ENCODE peak calls at places on chromosome X, in ten cellular contexts. I, N, Q, D, Z, C, X, L, F and U are unnamed samples.

GRCh38 chrX:153897899-153898298 is 6.6 kb upstream of the AVPR2 start:
- DNase-seq in F (no peak), C (no peak), L (no peak), I (no peak), N (no peak), Q (no peak), Z (no peak), X (no peak), D (no peak), U (no peak)

GRCh38 chrX:24266996-24267395 is 46.9 kb downstream of the SUPT20HL2 start:
- DNase-seq in Q (no peak), L (no peak), I (no peak), N (peak), D (peak), C (no peak), X (no peak), F (no peak), Z (no peak), U (no peak)

GRCh38 chrX:21800344-21800770 is 39.1 kb upstream of the MBTPS2 start:
- DNase-seq in C (no peak), F (no peak), L (no peak), I (no peak), Z (peak), N (peak), Q (no peak), X (no peak), D (peak), U (no peak)

GRCh38 chrX:10190367-10190766 is 33.6 kb downstream of the CLCN4 start:
- DNase-seq in C (peak), D (peak), Z (peak), L (peak), I (no peak), N (peak), F (no peak), X (peak), Q (no peak), U (peak)

GRCh38 chrX:24876782-24877315 is 138.9 kb downstream of the ARX start:
- DNase-seq in C (no peak), Q (no peak), X (no peak), D (no peak), F (no peak), Z (no peak), N (no peak), I (no peak), L (no peak), U (no peak)

GRCh38 chrX:41275661-41276609 is 58.0 kb upstream of the DDX3X start:
- DNase-seq in C (peak), L (peak), Q (peak), F (peak), X (peak), N (peak), D (peak), Z (peak), I (no peak), U (peak)

GRCh38 chrX:149718757-149719156 is 6.9 kb downstream of the MAGEA11 start:
- DNase-seq in L (no peak), N (no peak), Z (no peak), D (no peak), C (no peak), I (no peak), F (no peak), Q (no peak), X (no peak), U (no peak)

GRCh38 chrX:17923546-17923945 is 62.4 kb upstream of the RAI2 start:
- DNase-seq in D (no peak), N (no peak), Q (no peak), C (no peak), I (no peak), Z (no peak), F (no peak), L (no peak), X (no peak), U (no peak)

GRCh38 chrX:989959-990510 is 222.4 kb downstream of the CRLF2 start:
- DNase-seq in X (peak), C (peak), I (peak), F (no peak), Q (peak), D (peak), N (peak), L (peak), Z (peak), U (peak)

GRCh38 chrX:40539214-40540142 is 41.3 kb upstream of the ATP6AP2 start:
- DNase-seq in C (peak), Z (peak), N (peak), D (peak), Q (peak), L (peak), X (peak), I (peak), F (peak), U (peak)

GRCh38 chrX:50799531-50799961 is 14.4 kb downstream of the SHROOM4 start:
- DNase-seq in F (no peak), Z (peak), D (peak), I (no peak), L (no peak), X (no peak), Q (no peak), N (peak), C (peak), U (no peak)

GRCh38 chrX:83771664-83772063 is 89.3 kb upstream of the CYLC1 start:
- DNase-seq in Z (no peak), I (no peak), D (no peak), F (peak), X (no peak), L (no peak), C (no peak), N (no peak), Q (no peak), U (no peak)

DNA sequence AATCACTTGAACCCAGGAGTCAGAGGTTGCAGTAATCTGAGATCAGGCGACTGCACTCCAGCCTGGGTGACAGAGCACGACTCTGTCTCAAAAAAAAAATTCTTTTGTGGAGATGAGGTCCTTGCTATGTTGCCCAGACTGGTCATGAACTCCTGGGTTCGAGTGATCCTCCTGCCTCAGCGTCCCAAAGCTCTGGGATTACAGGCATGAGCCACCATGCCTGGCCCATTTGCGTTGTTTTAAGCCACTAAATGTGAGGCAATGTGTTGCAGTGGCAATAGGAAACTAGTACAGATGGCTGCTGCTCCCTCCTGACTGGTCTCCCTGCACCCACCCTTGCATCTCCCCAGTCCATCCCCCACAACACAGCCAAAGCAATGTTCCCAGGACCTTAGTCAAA is 40.0 kb upstream of the APLN start:
- DNase-seq in I (no peak), F (no peak), C (no peak), Z (no peak), N (no peak), L (no peak), D (no peak), Q (no peak), X (no peak), U (no peak)
- TF ChIP-seq CTCF in I (no peak), F (no peak), C (no peak), Z (no peak), N (no peak), L (no peak), D (no peak), Q (no peak), X (no peak), U (no peak)

DNA sequence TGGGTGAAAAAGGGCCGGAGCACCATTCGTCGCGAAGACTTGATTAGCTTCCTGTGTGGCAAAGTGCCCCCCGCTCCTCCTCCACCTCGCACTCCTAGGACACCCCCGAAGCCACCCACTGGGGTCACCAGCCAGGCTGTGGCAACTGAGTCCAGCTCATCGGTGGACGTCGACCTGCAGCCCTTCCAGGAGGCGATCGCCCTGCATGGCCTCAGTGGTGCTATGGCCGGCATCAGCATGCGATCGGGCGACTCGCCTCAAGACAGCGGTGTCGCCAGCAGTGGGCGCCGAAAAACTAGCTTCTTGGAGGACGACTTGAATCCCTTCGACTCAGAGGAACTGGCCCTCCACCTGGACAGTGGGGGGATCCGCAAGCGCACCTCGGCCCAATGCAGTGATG is 126.8 kb upstream of the CXorf66 start:
- DNase-seq in L (no peak), Z (no peak), I (no peak), Q (no peak), N (no peak), F (no peak), D (no peak), X (no peak), C (no peak), U (no peak)
- TF ChIP-seq CTCF in L (no peak), Z (no peak), I (no peak), Q (no peak), N (no peak), F (no peak), D (no peak), X (no peak), C (no peak), U (no peak)

GRCh38 chrX:101262590-101262989 is 28.5 kb downstream of the TAF7L start:
- DNase-seq in X (no peak), F (no peak), D (no peak), I (no peak), L (no peak), C (no peak), N (no peak), Q (no peak), Z (no peak), U (no peak)

GRCh38 chrX:101257448-101258259 is 33.5 kb downstream of the TAF7L start:
- DNase-seq in N (peak), Z (peak), L (no peak), I (no peak), X (no peak), C (no peak), Q (no peak), D (peak), F (no peak), U (no peak)

GRCh38 chrX:101258260-101258581 is 32.9 kb downstream of the TAF7L start:
- DNase-seq in Z (no peak), F (no peak), X (no peak), D (no peak), L (no peak), N (no peak), C (no peak), I (no peak), Q (no peak), U (no peak)

GRCh38 chrX:101263766-101264165 is 27.4 kb downstream of the TAF7L start:
- DNase-seq in N (no peak), C (no peak), Z (peak), D (no peak), Q (no peak), I (no peak), F (no peak), L (no peak), X (no peak), U (no peak)

DNA sequence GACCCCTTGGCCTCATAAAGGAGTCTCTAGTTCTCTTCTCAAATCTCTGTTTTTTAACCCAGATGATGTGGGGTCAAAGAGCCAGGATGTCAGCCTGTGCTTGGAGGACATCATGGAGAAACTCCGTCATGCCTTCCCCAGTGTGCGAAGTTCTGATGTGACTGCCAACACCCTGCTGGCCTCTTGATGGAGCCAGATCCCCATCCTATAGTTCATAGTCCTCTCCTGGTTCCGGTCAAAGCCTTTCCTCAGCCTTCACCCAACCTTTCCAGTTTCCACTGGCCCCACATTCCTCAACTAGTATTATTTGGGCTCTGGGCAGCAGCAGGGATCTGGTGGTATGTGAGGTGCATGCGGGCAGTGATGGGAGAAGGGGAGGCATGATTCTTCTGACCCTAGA is 30.7 kb downstream of the TAF7L start:
- DNase-seq in F (peak), X (no peak), C (no peak), N (no peak), D (peak), Q (no peak), Z (peak), I (no peak), L (no peak), U (no peak)
- TF ChIP-seq CTCF in F (no peak), X (no peak), C (peak), N (no peak), D (peak), Q (no peak), Z (peak), I (no peak), L (no peak), U (peak)

GRCh38 chrX:11672213-11672612 is 6.5 kb upstream of the ARHGAP6 start:
- DNase-seq in L (no peak), I (no peak), F (no peak), N (no peak), X (no peak), C (no peak), Q (no peak), D (no peak), Z (no peak), U (no peak)

GRCh38 chrX:11683057-11683456 is 17.3 kb upstream of the ARHGAP6 start:
- DNase-seq in L (no peak), F (no peak), X (no peak), D (no peak), Z (no peak), Q (no peak), I (no peak), C (no peak), N (no peak), U (no peak)

DNA sequence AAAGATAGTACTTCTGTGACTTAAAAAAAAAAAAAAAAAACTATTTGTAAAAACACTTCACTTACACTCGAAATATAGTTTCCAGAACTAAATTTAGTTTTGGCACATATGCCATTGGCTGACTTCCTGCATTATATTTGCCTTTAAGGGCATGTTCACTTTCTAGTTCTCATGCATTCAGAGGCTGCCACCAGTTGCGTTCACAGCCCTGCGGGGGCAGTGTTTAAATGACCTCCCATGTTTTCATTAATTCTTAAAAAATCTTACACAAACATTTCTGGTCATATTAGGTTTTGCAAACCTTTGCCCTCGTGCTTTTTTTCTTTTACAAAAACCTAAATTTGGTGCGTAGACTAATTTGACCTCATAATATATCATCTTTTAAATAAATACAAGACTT is 12.5 kb upstream of the ARHGAP6 start:
- DNase-seq in Q (no peak), L (no peak), I (no peak), Z (peak), D (no peak), F (peak), N (no peak), X (no peak), C (no peak), U (no peak)
- TF ChIP-seq CTCF in Q (peak), L (peak), I (no peak), Z (peak), D (peak), F (no peak), N (peak), X (no peak), C (no peak), U (peak)

DNA sequence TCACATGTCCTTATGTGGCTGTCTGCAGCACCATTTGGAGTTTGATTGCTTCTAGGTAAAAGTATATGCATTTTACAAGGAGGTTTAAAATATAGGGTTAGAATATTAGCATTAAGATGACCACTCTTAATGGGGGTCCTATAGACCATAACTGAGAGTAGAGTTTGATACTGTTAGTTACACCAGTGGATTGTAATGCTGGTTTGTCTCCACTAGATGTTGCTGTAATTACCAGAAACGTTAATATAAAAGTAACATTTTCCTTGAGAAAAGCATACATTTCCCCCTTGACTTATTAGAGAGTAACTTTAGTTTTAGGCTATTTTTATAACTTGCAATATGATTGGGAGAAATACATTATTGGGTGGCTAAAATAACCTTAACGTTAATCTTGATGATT is 93.0 kb downstream of the ZXDA start:
- DNase-seq in Z (peak), N (no peak), F (no peak), L (no peak), Q (no peak), X (no peak), D (peak), C (no peak), I (no peak), U (no peak)
- TF ChIP-seq CTCF in Z (peak), N (peak), F (no peak), L (peak), Q (peak), X (peak), D (peak), C (peak), I (peak), U (peak)

GRCh38 chrX:37905436-37906147 is 58.2 kb upstream of the DYNLT3 start:
- DNase-seq in C (no peak), F (peak), L (peak), N (peak), X (no peak), I (no peak), Q (no peak), Z (peak), D (no peak), U (no peak)
- TF ChIP-seq CTCF in C (no peak), F (no peak), L (no peak), N (peak), X (peak), I (no peak), Q (no peak), Z (peak), D (peak), U (peak)

DNA sequence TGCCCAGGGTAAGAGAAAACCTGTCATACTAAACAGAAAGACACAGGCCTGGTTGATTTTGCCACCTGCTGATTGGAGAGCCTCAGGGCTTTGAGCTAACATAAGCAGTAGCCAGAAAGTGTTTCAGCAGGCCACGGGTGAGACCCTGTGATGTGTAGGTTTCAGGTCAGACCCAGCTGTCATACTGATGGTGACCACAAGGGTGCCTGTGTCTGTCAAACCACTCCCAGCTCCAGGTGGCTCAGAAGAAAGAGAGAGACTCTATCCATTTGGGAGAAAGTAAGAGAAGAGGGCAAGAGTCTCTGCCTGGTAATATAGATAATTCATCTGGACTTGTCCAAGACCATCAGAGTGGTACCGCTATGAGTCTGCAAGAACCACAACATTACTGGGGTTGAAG is 72.8 kb upstream of the NLRP2B start:
- DNase-seq in F (no peak), D (no peak), L (no peak), C (no peak), Q (no peak), N (no peak), X (no peak), Z (no peak), I (no peak), U (no peak)
- TF ChIP-seq CTCF in F (no peak), D (no peak), L (no peak), C (no peak), Q (no peak), N (no peak), X (no peak), Z (no peak), I (no peak), U (no peak)

GRCh38 chrX:131778269-131779218 is 234.7 kb downstream of the OR13H1 start:
- DNase-seq in X (no peak), D (no peak), C (peak), N (peak), I (no peak), Z (no peak), F (no peak), Q (peak), L (no peak), U (peak)
- TF ChIP-seq CTCF in X (no peak), D (no peak), C (no peak), N (peak), I (no peak), Z (no peak), F (no peak), Q (peak), L (no peak), U (peak)

GRCh38 chrX:77160301-77160700 is 286.9 kb upstream of the FGF16 start:
- DNase-seq in Q (peak), Z (no peak), L (no peak), I (no peak), X (no peak), N (no peak), F (peak), C (no peak), D (peak), U (no peak)
- TF ChIP-seq CTCF in Q (peak), Z (no peak), L (peak), I (no peak), X (peak), N (peak), F (peak), C (no peak), D (peak), U (peak)

GRCh38 chrX:48702032-48702431 is 5.5 kb downstream of the SUV39H1 start:
- DNase-seq in Z (no peak), C (no peak), F (no peak), X (no peak), D (no peak), I (no peak), Q (no peak), L (no peak), N (no peak), U (no peak)

GRCh38 chrX:48703228-48703627 is 6.7 kb downstream of the SUV39H1 start:
- DNase-seq in Q (no peak), D (no peak), C (no peak), X (no peak), Z (no peak), F (no peak), L (no peak), I (no peak), N (no peak), U (no peak)

GRCh38 chrX:48702716-48703115 is 6.2 kb downstream of the SUV39H1 start:
- DNase-seq in C (no peak), D (no peak), Q (no peak), N (no peak), F (no peak), Z (no peak), X (no peak), I (no peak), L (no peak), U (no peak)

GRCh38 chrX:48705876-48706275 is 9.3 kb downstream of the SUV39H1 start:
- DNase-seq in N (no peak), X (no peak), C (no peak), F (no peak), Q (no peak), L (no peak), D (no peak), Z (no peak), I (no peak), U (no peak)

GRCh38 chrX:48703642-48704481 is 7.3 kb downstream of the SUV39H1 start:
- DNase-seq in X (no peak), F (no peak), Q (no peak), Z (peak), C (no peak), L (no peak), D (peak), N (peak), I (no peak), U (no peak)
- TF ChIP-seq CTCF in X (no peak), F (no peak), Q (no peak), Z (no peak), C (no peak), L (no peak), D (no peak), N (no peak), I (no peak), U (no peak)